ENCODE peak calls at places on chromosome 22, in four cellular contexts. I is upper lobe of left lung, A is IMR-90, S is HepG2. W is an unnamed sample.

GRCh38 chr22:20524004-20524481 is 16.6 kb downstream of the MED15 start:
- ATAC-seq in I (no peak), A (no peak), S (peak; percentile 79), W (no peak)

GRCh38 chr22:47019012-47019790 is 256.8 kb downstream of the TBC1D22A start:
- ATAC-seq in A (no peak), I (no peak), S (no peak), W (no peak)

GRCh38 chr22:17994424-17995108 is 29.8 kb downstream of the MICAL3 start:
- ATAC-seq in S (no peak), A (no peak), I (no peak), W (no peak)

GRCh38 chr22:39518996-39519680 is 1.2 kb upstream of the ATF4 start:
- ATAC-seq in I (no peak), A (no peak), S (peak; percentile 6), W (no peak)

GRCh38 chr22:24153353-24153752 is 27.9 kb upstream of the SUSD2 start:
- ATAC-seq in I (no peak), A (peak; percentile 18), S (no peak), W (no peak)

GRCh38 chr22:47705350-47705749 is 942.9 kb downstream of the TBC1D22A start:
- ATAC-seq in I (no peak), A (no peak), S (no peak), W (no peak)

GRCh38 chr22:34588893-34589545 is 476.9 kb upstream of the ISX start:
- ATAC-seq in S (no peak), I (no peak), A (no peak), W (no peak)

GRCh38 chr22:37122598-37123180 is 13.2 kb upstream of the TMPRSS6 start:
- ATAC-seq in S (no peak), A (no peak), I (peak; percentile 44), W (no peak)

GRCh38 chr22:17120711-17121234 is 387 bp downstream of the TMEM121B start:
- ATAC-seq in I (no peak), S (no peak), A (peak; percentile 49), W (no peak)

GRCh38 chr22:35812600-35812999 is 94.9 kb downstream of the APOL5 start:
- ATAC-seq in A (no peak), S (no peak), I (no peak), W (no peak)

GRCh38 chr22:29023172-29023796 is 38.3 kb downstream of the C22orf31 start:
- ATAC-seq in A (no peak), I (no peak), S (no peak), W (no peak)

GRCh38 chr22:31871475-31871874 is 72.9 kb upstream of the YWHAH start:
- ATAC-seq in I (peak; percentile 40), S (no peak), A (no peak), W (no peak)

GRCh38 chr22:31951201-31952093 is 7.1 kb downstream of the YWHAH start:
- ATAC-seq in I (peak; percentile 47), S (peak; percentile 38), A (peak; percentile 7), W (no peak)

GRCh38 chr22:37728620-37729019 is 31.8 kb downstream of the TRIOBP start:
- ATAC-seq in A (peak; percentile 42), I (no peak), S (no peak), W (peak; percentile 31)

GRCh38 chr22:38699784-38700183 is 959 bp downstream of the JOSD1 start:
- ATAC-seq in A (peak; percentile 2), I (no peak), S (no peak), W (no peak)

GRCh38 chr22:50490531-50491308 is 4.1 kb downstream of the MIOX start:
- ATAC-seq in A (no peak), I (no peak), S (no peak), W (no peak)

GRCh38 chr22:23137468-23137867 is 4.3 kb downstream of the RSPH14 start:
- ATAC-seq in S (no peak), A (no peak), I (no peak), W (no peak)

GRCh38 chr22:31838917-31839316 is 85.1 kb downstream of the DEPDC5 start:
- ATAC-seq in I (no peak), A (no peak), S (no peak), W (no peak)

GRCh38 chr22:28883657-28883916 is 215 bp downstream of the ZNRF3 start:
- ATAC-seq in A (no peak), I (no peak), S (no peak), W (peak; percentile 63)

GRCh38 chr22:36366291-36366708 is 21.5 kb downstream of the MYH9 start:
- ATAC-seq in I (no peak), S (no peak), A (no peak), W (no peak)

GRCh38 chr22:37180531-37181231 is 7.4 kb downstream of the C1QTNF6 start:
- ATAC-seq in I (no peak), A (no peak), S (no peak), W (no peak)

GRCh38 chr22:23274891-23275694 is 94.8 kb downstream of the BCR start:
- ATAC-seq in I (no peak), S (no peak), A (no peak), W (no peak)

GRCh38 chr22:46797355-46797754 is 34.9 kb downstream of the TBC1D22A start:
- ATAC-seq in A (peak; percentile 31), I (no peak), S (no peak), W (no peak)

GRCh38 chr22:46650078-46650810 is 30.1 kb downstream of the GRAMD4 start:
- ATAC-seq in A (no peak), I (no peak), S (no peak), W (no peak)

GRCh38 chr22:37920131-37920530 is 14.0 kb downstream of the MICALL1 start:
- ATAC-seq in A (no peak), I (no peak), S (no peak), W (no peak)

GRCh38 chr22:21020802-21021429 is 6.0 kb downstream of the P2RX6 start:
- ATAC-seq in I (no peak), S (peak; percentile 33), A (peak; percentile 54), W (no peak)

GRCh38 chr22:50247748-50248147 is 2.9 kb upstream of the TUBGCP6 start:
- ATAC-seq in A (no peak), I (no peak), S (no peak), W (no peak)

GRCh38 chr22:46542011-46542985 is 4.9 kb upstream of the CELSR1 start:
- ATAC-seq in A (peak; percentile 95), I (peak; percentile 90), S (peak; percentile 98), W (peak; percentile 80)

GRCh38 chr22:19821523-19822300 is 33.0 kb downstream of the GNB1L start:
- ATAC-seq in A (no peak), I (no peak), S (no peak), W (no peak)

GRCh38 chr22:36211237-36211881 is 9.8 kb upstream of the APOL4 start:
- ATAC-seq in S (no peak), A (no peak), I (no peak), W (no peak)

GRCh38 chr22:50201191-50202129 is 649 bp downstream of the SELENOO start:
- ATAC-seq in S (peak; percentile 47), I (no peak), A (peak; percentile 36), W (peak; percentile 66)

GRCh38 chr22:37148031-37148651 is 1.6 kb downstream of the IL2RB start:
- ATAC-seq in I (no peak), A (no peak), S (peak; percentile 56), W (peak; percentile 16)

GRCh38 chr22:20203142-20204099 is 52.6 kb upstream of the CCDC188 start:
- ATAC-seq in I (peak; percentile 31), A (peak; percentile 30), S (peak; percentile 59), W (peak; percentile 22)

GRCh38 chr22:31747441-31747840 is 2.5 kb downstream of the PRR14L start:
- ATAC-seq in A (no peak), I (no peak), S (no peak), W (no peak)

GRCh38 chr22:29343313-29343805 is 27.9 kb upstream of the RASL10A start:
- ATAC-seq in S (peak; percentile 7), I (peak; percentile 1), A (peak; percentile 79), W (no peak)

GRCh38 chr22:22069450-22070370 is 87.1 kb upstream of the TOP3B start:
- ATAC-seq in A (no peak), I (no peak), S (peak; percentile 68), W (no peak)
- H3K27ac ChIP-seq in A (no peak overlapping the region), I (no peak overlapping the region), S (no peak overlapping the region), W (no peak overlapping the region)

GRCh38 chr22:44755000-44755399 is 2.6 kb downstream of the ARHGAP8 start:
- ATAC-seq in A (no peak), S (no peak), I (no peak), W (no peak)
- H3K4me3 ChIP-seq in A (no peak overlapping the region), S (no peak overlapping the region), I (no peak overlapping the region), W (no peak overlapping the region)

GRCh38 chr22:30469165-30469564 is 2.7 kb downstream of the SEC14L3 start:
- ATAC-seq in A (no peak), S (no peak), I (no peak), W (no peak)
- TF ChIP-seq POLR2A in A (no peak), S (no peak), I (no peak), W (no peak)

GRCh38 chr22:43150731-43151206 is 590 bp upstream of the TSPO start:
- ATAC-seq in I (no peak), S (no peak), A (no peak), W (no peak)

GRCh38 chr22:43148581-43148980 is 2.8 kb upstream of the TSPO start:
- ATAC-seq in A (no peak), I (no peak), S (no peak), W (no peak)

GRCh38 chr22:43142881-43143562 is at the start of gene MCAT:
- ATAC-seq in I (peak; percentile 85), S (peak; percentile 95), A (peak; percentile 99), W (peak; percentile 96)

GRCh38 chr22:43147821-43148220 is 3.5 kb upstream of the TSPO start:
- ATAC-seq in S (no peak), A (no peak), I (no peak), W (no peak)

GRCh38 chr22:43144949-43145348 is 1.8 kb upstream of the MCAT start:
- ATAC-seq in S (no peak), A (no peak), I (no peak), W (no peak)
- H3K27ac ChIP-seq in S (no peak overlapping the region), A (no peak overlapping the region), I (no peak overlapping the region), W (no peak overlapping the region)

DNA sequence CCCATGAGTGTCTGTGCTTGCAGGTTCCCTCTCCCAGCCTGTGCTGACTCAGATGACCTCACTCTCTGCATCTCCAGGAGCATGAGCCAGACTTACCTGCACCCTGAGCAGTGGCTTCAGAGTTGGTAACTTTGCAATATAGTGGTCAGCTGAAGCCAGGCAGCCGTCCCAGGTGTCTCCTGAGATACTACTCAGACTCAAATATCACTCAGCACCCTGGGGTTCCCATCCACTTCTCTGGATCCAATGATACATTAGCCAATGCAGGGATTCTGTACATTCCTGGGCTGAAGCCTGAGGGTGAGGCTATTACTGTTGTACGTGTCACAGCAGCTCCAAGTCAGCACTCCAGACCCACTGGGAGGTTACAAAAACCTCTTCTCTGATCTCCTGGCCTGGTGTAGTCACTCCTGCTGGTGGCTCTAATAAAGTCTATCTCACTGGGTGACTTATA is 87.8 kb upstream of the TOP3B start:
- ATAC-seq in S (peak; percentile 29), I (no peak), A (no peak), W (no peak)
- H3K4me3 ChIP-seq in S (no peak overlapping the region), I (no peak overlapping the region), A (no peak overlapping the region), W (no peak overlapping the region)

GRCh38 chr22:41204992-41205900 is at the start of gene L3MBTL2:
- ATAC-seq in I (peak; percentile 98), S (peak; percentile 100), A (peak; percentile 100), W (peak; percentile 100)
- TF ChIP-seq POLR2A in I (no peak), S (peak; percentile 80), A (peak; percentile 51), W (peak; percentile 24)

W was measured in gastroesophageal sphincter.